ENCODE peak calls at places on chromosome 20, in ten cellular contexts. P is H9; A is stimulated activated CD4-positive, alpha-beta T cell treated with anti-CD3 and anti-CD28 coated beads, Interleukin-4, amount 100 ng/mL, for 24 hours; T is NCI-H345; F is nucleus accumbens; R is left ventricle myocardium inferior; X is GM04503; S is SK-MEL-5; Y is RPMI8226; D is cardiac muscle cell. O is an unnamed sample.

GRCh38 chr20:58634818-58635665 is 16.0 kb upstream of the STX16 start:
- DNase-seq in P (no peak), A (peak; percentile 63), T (no peak), F (no peak), R (no peak), X (no peak), S (no peak), Y (no peak), D (no peak), O (no peak)

GRCh38 chr20:48651271-48651670 is 176.5 kb downstream of the PREX1 start:
- DNase-seq in P (no peak), A (no peak), T (no peak), F (no peak), R (no peak), X (no peak), S (no peak), Y (no peak), D (no peak), O (no peak)

GRCh38 chr20:45258669-45259068 is 4.3 kb upstream of the SLPI start:
- DNase-seq in P (no peak), A (no peak), T (no peak), F (no peak), R (no peak), X (no peak), S (no peak), Y (no peak), D (no peak), O (no peak)

GRCh38 chr20:36860811-36861624 is 14.9 kb upstream of the TLDC2 start:
- DNase-seq in P (no peak), A (no peak), T (no peak), F (no peak), R (no peak), X (no peak), S (no peak), Y (no peak), D (no peak), O (no peak)

GRCh38 chr20:54323227-54323734 is 115.4 kb downstream of the PFDN4 start:
- DNase-seq in P (no peak), A (no peak), T (no peak), F (no peak), R (no peak), X (no peak), S (no peak), Y (no peak), D (no peak), O (no peak)

GRCh38 chr20:61884571-61885389 is 180.9 kb downstream of the TAF4 start:
- DNase-seq in P (no peak), A (no peak), T (no peak), F (no peak), R (no peak), X (no peak), S (no peak), Y (no peak), D (no peak), O (no peak)

GRCh38 chr20:54148947-54149764 is 24.6 kb downstream of the CYP24A1 start:
- DNase-seq in P (no peak), A (no peak), T (no peak), F (no peak), R (no peak), X (no peak), S (no peak), Y (no peak), D (no peak), O (no peak)

GRCh38 chr20:63060057-63060991 is 53.6 kb upstream of the BHLHE23 start:
- DNase-seq in P (peak; percentile 34), A (no peak), T (no peak), F (no peak), R (peak; percentile 10), X (peak; percentile 26), S (peak; percentile 36), Y (peak; percentile 39), D (no peak), O (peak; percentile 49)

GRCh38 chr20:17488916-17489600 is 42.1 kb downstream of the BFSP1 start:
- DNase-seq in P (no peak), A (no peak), T (no peak), F (no peak), R (no peak), X (no peak), S (no peak), Y (no peak), D (no peak), O (peak; percentile 36)

GRCh38 chr20:49616154-49617007 is 48.4 kb upstream of the PTGIS start:
- DNase-seq in P (no peak), A (no peak), T (no peak), F (no peak), R (no peak), X (no peak), S (no peak), Y (no peak), D (no peak), O (peak; percentile 43)

GRCh38 chr20:45963059-45964011 is 8.7 kb downstream of the ZNF335 start:
- DNase-seq in P (peak; percentile 41), A (no peak), T (peak; percentile 53), F (no peak), R (no peak), X (no peak), S (peak; percentile 72), Y (peak; percentile 57), D (peak; percentile 47), O (peak; percentile 61)

GRCh38 chr20:5720696-5721095 is 29.5 kb upstream of the SHLD1 start:
- DNase-seq in P (no peak), A (no peak), T (no peak), F (no peak), R (no peak), X (no peak), S (no peak), Y (no peak), D (no peak), O (no peak)

GRCh38 chr20:38725458-38725958 is 1.2 kb downstream of the SLC32A1 start:
- DNase-seq in P (no peak), A (no peak), T (no peak), F (peak; percentile 45), R (no peak), X (no peak), S (no peak), Y (no peak), D (no peak), O (no peak)

GRCh38 chr20:41373384-41373783 is 6.8 kb upstream of the EMILIN3 start:
- DNase-seq in P (no peak), A (no peak), T (peak; percentile 43), F (no peak), R (no peak), X (no peak), S (no peak), Y (no peak), D (no peak), O (no peak)

GRCh38 chr20:6583134-6583738 is 184.2 kb upstream of the BMP2 start:
- DNase-seq in P (peak; percentile 56), A (no peak), T (peak; percentile 48), F (no peak), R (peak; percentile 20), X (no peak), S (peak; percentile 82), Y (peak; percentile 59), D (peak; percentile 79), O (peak; percentile 78)

GRCh38 chr20:41141153-41141815 is 3.9 kb downstream of the PLCG1 start:
- DNase-seq in P (no peak), A (no peak), T (no peak), F (no peak), R (peak; percentile 63), X (no peak), S (peak; percentile 75), Y (no peak), D (no peak), O (no peak)

GRCh38 chr20:36792422-36792821 is 18.9 kb upstream of the DSN1 start:
- DNase-seq in P (peak; percentile 84), A (no peak), T (peak; percentile 8), F (no peak), R (no peak), X (peak; percentile 21), S (peak; percentile 84), Y (peak; percentile 65), D (peak; percentile 68), O (peak; percentile 91)

GRCh38 chr20:62019881-62020492 is 45.7 kb downstream of the TAF4 start:
- DNase-seq in P (no peak), A (no peak), T (no peak), F (no peak), R (peak; percentile 73), X (no peak), S (no peak), Y (no peak), D (no peak), O (no peak)

GRCh38 chr20:32737371-32738223 is 5.7 kb downstream of the COMMD7 start:
- DNase-seq in P (no peak), A (peak; percentile 29), T (no peak), F (no peak), R (no peak), X (peak; percentile 56), S (peak; percentile 22), Y (no peak), D (no peak), O (no peak)

GRCh38 chr20:61968932-61969331 is 96.7 kb downstream of the TAF4 start:
- DNase-seq in P (no peak), A (no peak), T (no peak), F (no peak), R (no peak), X (no peak), S (no peak), Y (no peak), D (no peak), O (no peak)

GRCh38 chr20:25484911-25485511 is 77.5 kb downstream of the GINS1 start:
- DNase-seq in P (no peak), A (no peak), T (no peak), F (no peak), R (no peak), X (no peak), S (no peak), Y (peak; percentile 72), D (no peak), O (no peak)

GRCh38 chr20:35618372-35619131 is 2.9 kb downstream of the SPAG4 start:
- DNase-seq in P (peak; percentile 55), A (peak; percentile 14), T (peak; percentile 62), F (no peak), R (no peak), X (no peak), S (peak; percentile 20), Y (peak; percentile 48), D (peak; percentile 23), O (peak; percentile 77)

O was measured in endodermal cell.